ENCODE peak calls at places on chromosomes 3 and 15, in seven cellular contexts. C, F, B, U, X, T and V are unnamed samples.

GRCh38 chr3:191922570-191922969 is 461.6 kb downstream of the PYDC2 start:
- DNase-seq in C (no peak), F (no peak), B (no peak), U (no peak), X (no peak), T (no peak), V (no peak)

GRCh38 chr3:194250104-194251002 is 100.8 kb downstream of the CPN2 start:
- DNase-seq in C (no peak), F (no peak), B (peak), U (peak), X (no peak), T (no peak), V (no peak)

GRCh38 chr3:32421991-32422859 is 30.6 kb downstream of the CMTM7 start:
- DNase-seq in C (peak), F (no peak), B (peak), U (peak), X (peak), T (peak), V (no peak)

GRCh38 chr3:49013738-49014660 is 4.4 kb downstream of the DALRD3 start:
- DNase-seq in C (no peak), F (no peak), B (no peak), U (no peak), X (peak), T (peak), V (no peak)

GRCh38 chr15:76393614-76394013 is 57.0 kb downstream of the ISL2 start:
- DNase-seq in C (no peak), F (no peak), B (peak), U (no peak), X (no peak), T (no peak), V (no peak)

GRCh38 chr15:41281236-41281635 is 50.2 kb downstream of the CHP1 start:
- DNase-seq in C (no peak), F (no peak), B (peak), U (no peak), X (no peak), T (no peak), V (no peak)

GRCh38 chr15:99999282-100000070 is 266.2 kb upstream of the LYSMD4 start:
- DNase-seq in C (no peak), F (no peak), B (no peak), U (no peak), X (no peak), T (no peak), V (no peak)

GRCh38 chr15:77632760-77633133 is at the start of gene LINGO1:
- DNase-seq in C (no peak), F (no peak), B (peak), U (peak), X (peak), T (peak), V (no peak)

GRCh38 chr3:8509961-8510360 is 8.3 kb downstream of the LMCD1 start:
- DNase-seq in C (no peak), F (no peak), B (peak), U (no peak), X (no peak), T (peak), V (no peak)

GRCh38 chr3:19688767-19689166 is 245.2 kb downstream of the EFHB start:
- DNase-seq in C (no peak), F (no peak), B (no peak), U (no peak), X (no peak), T (no peak), V (no peak)

GRCh38 chr15:55991841-55992768 is 1.3 kb downstream of the NEDD4 start:
- DNase-seq in C (no peak), F (no peak), B (peak), U (no peak), X (no peak), T (no peak), V (no peak)

GRCh38 chr3:78907367-78907766 is 860.4 kb downstream of the ROBO1 start:
- DNase-seq in C (no peak), F (no peak), B (no peak), U (no peak), X (no peak), T (no peak), V (no peak)

GRCh38 chr3:42257007-42257406 is 9.0 kb downstream of the CCK start:
- DNase-seq in C (no peak), F (no peak), B (no peak), U (no peak), X (no peak), T (no peak), V (no peak)

GRCh38 chr15:63945838-63946298 is 100.4 kb downstream of the DAPK2 start:
- DNase-seq in C (no peak), F (no peak), B (no peak), U (no peak), X (peak), T (peak), V (no peak)

GRCh38 chr15:79606831-79607355 is 174.8 kb downstream of the MINAR1 start:
- DNase-seq in C (no peak), F (no peak), B (no peak), U (no peak), X (no peak), T (no peak), V (no peak)

GRCh38 chr3:78516937-78517336 is 1250.9 kb downstream of the ROBO1 start:
- DNase-seq in C (no peak), F (no peak), B (no peak), U (no peak), X (no peak), T (no peak), V (no peak)

GRCh38 chr3:4994823-4995499 is 15.7 kb downstream of the BHLHE40 start:
- DNase-seq in C (peak), F (no peak), B (peak), U (peak), X (peak), T (peak), V (no peak)

GRCh38 chr3:169094204-169094603 is 569.3 kb downstream of the MECOM start:
- DNase-seq in C (no peak), F (no peak), B (peak), U (no peak), X (no peak), T (no peak), V (no peak)

GRCh38 chr15:87777054-87777498 is 479.5 kb downstream of the NTRK3 start:
- DNase-seq in C (no peak), F (no peak), B (peak), U (peak), X (no peak), T (no peak), V (no peak)

GRCh38 chr3:67386446-67386845 is 268.0 kb downstream of the SUCLG2 start:
- DNase-seq in C (no peak), F (no peak), B (no peak), U (no peak), X (no peak), T (no peak), V (no peak)

GRCh38 chr3:172562881-172563835 is 39.9 kb upstream of the TNFSF10 start:
- DNase-seq in C (no peak), F (no peak), B (peak), U (no peak), X (no peak), T (peak), V (no peak)

GRCh38 chr15:92091155-92091734 is 237.7 kb downstream of the SLCO3A1 start:
- DNase-seq in C (no peak), F (no peak), B (no peak), U (peak), X (peak), T (peak), V (peak)

GRCh38 chr3:159266779-159267178 is 464.9 kb downstream of the MFSD1 start:
- DNase-seq in C (peak), F (no peak), B (no peak), U (no peak), X (no peak), T (peak), V (no peak)